ENCODE peak calls at places on chromosomes 2 and 18, in four cellular contexts. T is heart left ventricle, X is IMR-90, M is Peyer's patch. H is an unnamed sample. For H3K36me3, the result is how much of the 10 kb centered on the place peaks cover.

GRCh38 chr2:25165992-25166618 is 2.3 kb downstream of the POMC start:
- DNase-seq in T (peak), X (no peak), M (peak), H (no peak)

GRCh38 chr2:98623657-98624056 is 15.3 kb downstream of the UNC50 start:
- DNase-seq in T (peak), X (peak), M (no peak), H (peak)

GRCh38 chr2:43605851-43606250 is 10.0 kb upstream of the THADA start:
- DNase-seq in T (no peak), X (peak), M (no peak), H (no peak)

GRCh38 chr2:160062283-160063005 is at the start of gene PLA2R1:
- DNase-seq in T (peak), X (peak), M (peak), H (peak)

GRCh38 chr18:13035249-13035914 is 44.2 kb downstream of the CEP192 start:
- DNase-seq in T (no peak), X (peak), M (no peak), H (no peak)

GRCh38 chr2:241417626-241418025 is 61.5 kb downstream of the FARP2 start:
- DNase-seq in T (no peak), X (no peak), M (no peak), H (no peak)

GRCh38 chr2:43071629-43072550 is 154.5 kb downstream of the ZFP36L2 start:
- DNase-seq in T (no peak), X (peak), M (peak), H (peak)

GRCh38 chr2:133717497-133717896 is 149.2 kb upstream of the NCKAP5 start:
- DNase-seq in T (no peak), X (no peak), M (no peak), H (no peak)

GRCh38 chr18:24140697-24141096 is 1.8 kb downstream of the CABYR start:
- DNase-seq in T (no peak), X (no peak), M (no peak), H (no peak)

GRCh38 chr18:46302866-46303485 is 198.8 kb downstream of the HAUS1 start:
- DNase-seq in T (no peak), X (no peak), M (peak), H (no peak)

GRCh38 chr18:66329716-66330115 is 274.2 kb downstream of the CDH19 start:
- DNase-seq in T (no peak), X (no peak), M (no peak), H (no peak)

GRCh38 chr2:135948642-135949355 is 36.6 kb downstream of the DARS1 start:
- DNase-seq in T (no peak), X (peak), M (no peak), H (no peak)

GRCh38 chr2:218286570-218287459 is 5.5 kb downstream of the TMBIM1 start:
- DNase-seq in T (peak), X (peak), M (peak), H (peak)

GRCh38 chr2:218895758-218896500 is 15.3 kb downstream of the WNT10A start:
- DNase-seq in T (no peak), X (no peak), M (no peak), H (no peak)

GRCh38 chr18:76428396-76429261 is 66.4 kb downstream of the ZNF516 start:
- DNase-seq in T (no peak), X (peak), M (no peak), H (peak)

GRCh38 chr2:44746856-44747612 is 194.5 kb upstream of the SIX3 start:
- DNase-seq in T (no peak), X (no peak), M (no peak), H (no peak)

GRCh38 chr2:241940329-241940728 is 70.8 kb downstream of the RTP5 start:
- DNase-seq in T (no peak), X (no peak), M (no peak), H (no peak)

GRCh38 chr18:5463390-5463789 is 80.4 kb downstream of the EPB41L3 start:
- DNase-seq in T (peak), X (peak), M (peak), H (no peak)

GRCh38 chr18:51339866-51340265 is 142.4 kb upstream of the MEX3C start:
- DNase-seq in T (no peak), X (no peak), M (no peak), H (no peak)

GRCh38 chr18:62505669-62506494 is 16.9 kb upstream of the ZCCHC2 start:
- DNase-seq in T (no peak), X (no peak), M (no peak), H (no peak)

GRCh38 chr18:6570581-6571238 is 156.0 kb upstream of the L3MBTL4 start:
- DNase-seq in T (no peak), X (no peak), M (no peak), H (no peak)

GRCh38 chr18:55688066-55688465 is 100.1 kb upstream of the TCF4 start:
- DNase-seq in T (no peak), X (no peak), M (no peak), H (no peak)

GRCh38 chr2:169716229-169716886 is 17.3 kb upstream of the KLHL23 start:
- DNase-seq in T (no peak), X (peak), M (peak), H (no peak)

GRCh38 chr2:101307503-101307902 is 998 bp downstream of the RNF149 start:
- DNase-seq in T (no peak), X (no peak), M (no peak), H (peak)

GRCh38 chr2:127381762-127382161 is 6.0 kb downstream of the MAP3K2 start:
- DNase-seq in T (no peak), X (no peak), M (no peak), H (no peak)

GRCh38 chr2:70852824-70853223 is 17.2 kb upstream of the CD207 start:
- DNase-seq in T (no peak), X (no peak), M (no peak), H (no peak)

GRCh38 chr2:4976407-4976806 is 715.8 kb upstream of the SOX11 start:
- DNase-seq in T (no peak), X (no peak), M (no peak), H (no peak)

GRCh38 chr2:222976521-222977076 is 75.4 kb upstream of the KCNE4 start:
- DNase-seq in T (no peak), X (no peak), M (no peak), H (no peak)

GRCh38 chr2:19868705-19869550 is 32.9 kb downstream of the TTC32 start:
- DNase-seq in T (peak), X (no peak), M (peak), H (peak)

GRCh38 chr2:42792583-42793313 is at the start of gene HAAO:
- DNase-seq in T (peak), X (no peak), M (peak), H (peak)

GRCh38 chr2:240255165-240255491 is 114.7 kb upstream of the OTOS start:
- DNase-seq in T (peak), X (no peak), M (no peak), H (no peak)

GRCh38 chr2:240255811-240256703 is 115.6 kb upstream of the OTOS start:
- DNase-seq in T (peak), X (no peak), M (no peak), H (no peak)

GRCh38 chr2:240257940-240258580 is 117.6 kb upstream of the OTOS start:
- DNase-seq in T (peak), X (no peak), M (no peak), H (peak)

GRCh38 chr2:240258685-240259084 is 118.2 kb upstream of the OTOS start:
- DNase-seq in T (no peak), X (no peak), M (no peak), H (no peak)

GRCh38 chr2:240256704-240257637 is 116.5 kb upstream of the OTOS start:
- DNase-seq in T (peak), X (no peak), M (no peak), H (no peak)
- H3K27ac ChIP-seq in T (no peak), X (no peak), M (no peak), H (peak)

GRCh38 chr2:207108440-207108839 is 57.3 kb downstream of the KLF7 start:
- DNase-seq in T (no peak), X (no peak), M (no peak), H (no peak)

GRCh38 chr2:207107120-207107519 is 58.6 kb downstream of the KLF7 start:
- DNase-seq in T (no peak), X (no peak), M (no peak), H (no peak)

GRCh38 chr2:207110310-207110709 is 55.4 kb downstream of the KLF7 start:
- DNase-seq in T (no peak), X (no peak), M (no peak), H (no peak)

GRCh38 chr2:207109768-207110167 is 56.0 kb downstream of the KLF7 start:
- DNase-seq in T (no peak), X (no peak), M (no peak), H (no peak)

GRCh38 chr2:207107551-207107950 is 58.2 kb downstream of the KLF7 start:
- DNase-seq in T (no peak), X (no peak), M (no peak), H (no peak)
- H3K36me3 ChIP-seq in T (under half), X (under half), M (under half), H (under half)

DNA sequence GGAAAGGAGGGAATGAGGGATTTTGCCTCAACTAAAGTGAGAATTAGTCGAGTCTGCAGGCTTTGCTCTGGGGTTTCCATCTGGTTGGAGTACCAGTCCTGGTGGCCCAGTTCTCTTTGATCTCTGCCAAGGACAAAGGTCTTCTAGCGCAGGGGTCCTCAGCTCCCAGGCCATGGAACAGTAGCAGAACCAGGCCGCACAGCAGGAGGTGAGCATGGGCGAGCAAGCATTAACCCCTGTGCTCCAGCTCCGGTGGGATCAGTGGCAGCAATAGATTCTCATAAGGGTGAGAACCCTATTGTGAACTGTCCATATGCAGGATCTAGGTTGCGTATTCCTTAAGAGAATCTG is 23.9 kb downstream of the MTHFD2 start:
- DNase-seq in T (no peak), X (no peak), M (no peak), H (no peak)
- TF ChIP-seq POLR2A in T (no peak), X (no peak), M (no peak), H (no peak)

GRCh38 chr18:2985628-2986027 is 27.3 kb downstream of the LPIN2 start:
- DNase-seq in T (no peak), X (peak), M (no peak), H (no peak)

GRCh38 chr18:2986150-2986865 is 26.6 kb downstream of the LPIN2 start:
- DNase-seq in T (no peak), X (peak), M (no peak), H (no peak)

GRCh38 chr18:2982452-2983172 is 30.3 kb downstream of the LPIN2 start:
- DNase-seq in T (no peak), X (no peak), M (peak), H (no peak)

GRCh38 chr18:2983296-2983695 is 29.6 kb downstream of the LPIN2 start:
- DNase-seq in T (no peak), X (no peak), M (no peak), H (no peak)

GRCh38 chr18:2984703-2985261 is 28.2 kb downstream of the LPIN2 start:
- DNase-seq in T (no peak), X (no peak), M (peak), H (no peak)
- H3K27ac ChIP-seq in T (no peak), X (peak), M (no peak), H (no peak)

DNA sequence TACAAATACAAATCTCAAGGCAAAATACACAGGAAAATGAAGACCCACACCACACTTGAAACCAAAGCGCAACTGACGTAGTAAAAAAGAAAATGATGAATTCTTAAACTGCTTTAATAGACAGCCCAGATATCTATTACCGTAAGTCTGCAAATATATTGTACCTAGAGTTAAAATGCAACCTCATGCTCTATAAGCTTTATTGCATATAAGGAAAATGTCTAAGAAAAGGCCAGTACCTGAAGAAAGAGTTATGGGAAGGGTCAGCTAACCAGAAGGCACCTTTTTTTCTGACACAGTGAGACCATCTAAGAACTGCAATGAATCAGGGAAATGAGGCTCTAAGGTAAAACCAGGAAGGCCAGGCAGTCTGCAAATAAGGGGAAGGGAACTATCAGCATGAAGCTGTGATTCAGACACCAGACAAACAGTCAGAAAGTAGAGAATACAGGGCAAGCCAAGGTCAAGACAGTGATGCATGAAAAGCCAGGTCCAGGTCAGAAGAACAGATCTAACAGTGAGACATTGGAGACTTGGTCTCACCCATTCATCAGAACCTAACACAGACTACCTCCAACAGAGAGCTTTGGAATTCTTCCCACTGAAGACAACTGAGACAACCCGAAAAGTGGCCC is 46.9 kb downstream of the PDE11A start:
- DNase-seq in T (no peak), X (no peak), M (no peak), H (no peak)
- H3K36me3 ChIP-seq in T (under half), X (under half), M (under half), H (under half)

GRCh38 chr2:64260817-64261216 is 116.6 kb upstream of the PELI1 start:
- DNase-seq in T (peak), X (no peak), M (peak), H (no peak)
- TF ChIP-seq POLR2A in T (no peak), X (no peak), M (no peak), H (no peak)

DNA sequence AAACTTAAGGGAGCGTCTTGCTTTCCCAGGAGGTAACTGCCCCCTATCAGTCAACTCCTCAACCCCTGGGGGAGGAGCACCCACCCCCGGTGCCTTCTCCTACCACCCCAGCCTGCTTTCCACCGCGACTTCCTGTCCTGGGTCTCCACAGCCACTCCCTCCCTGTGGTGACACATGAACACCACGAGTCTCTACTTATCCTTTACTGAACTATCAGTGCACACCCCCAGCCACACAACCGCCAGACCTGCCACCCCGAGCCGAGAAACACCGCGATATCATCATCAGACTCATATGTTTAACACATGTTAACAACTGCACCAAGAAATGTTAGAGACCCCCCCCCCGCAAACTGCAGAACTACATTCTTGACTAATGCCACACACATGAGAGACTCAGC is 43.3 kb downstream of the LONRF2 start:
- DNase-seq in T (no peak), X (no peak), M (no peak), H (peak)
- H3K27ac ChIP-seq in T (no peak), X (no peak), M (no peak), H (no peak)

H was measured in ovary.